ENCODE peak calls at places on chromosomes 6 and 20, in eight cellular contexts. One of them, this sample, is unnamed.

GRCh38 chr20:59645316-59645715 is 41.0 kb downstream of the PHACTR3 start:
- DNase-seq in substantia nigra: no peak
- DNase-seq in AG04450: no peak
- DNase-seq in foreskin keratinocyte: no peak
- DNase-seq in mesenchymal stem cell: no peak
- DNase-seq in hepatocyte: no peak
- DNase-seq in upper lobe of left lung: peak
- DNase-seq in astrocyte: no peak
- DNase-seq in this sample: no peak

GRCh38 chr6:144377586-144377985 is 92.5 kb downstream of the UTRN start:
- DNase-seq in substantia nigra: no peak
- DNase-seq in AG04450: peak
- DNase-seq in foreskin keratinocyte: no peak
- DNase-seq in mesenchymal stem cell: peak
- DNase-seq in hepatocyte: no peak
- DNase-seq in upper lobe of left lung: no peak
- DNase-seq in astrocyte: peak
- DNase-seq in this sample: no peak

GRCh38 chr20:50980851-50981713 is 22.5 kb downstream of the MOCS3 start:
- DNase-seq in substantia nigra: no peak
- DNase-seq in AG04450: no peak
- DNase-seq in foreskin keratinocyte: peak
- DNase-seq in mesenchymal stem cell: peak
- DNase-seq in hepatocyte: peak
- DNase-seq in upper lobe of left lung: peak
- DNase-seq in astrocyte: peak
- DNase-seq in this sample: no peak

GRCh38 chr6:28336284-28337024 is 506 bp upstream of the ZSCAN31 start:
- DNase-seq in substantia nigra: no peak
- DNase-seq in AG04450: no peak
- DNase-seq in foreskin keratinocyte: no peak
- DNase-seq in mesenchymal stem cell: peak
- DNase-seq in hepatocyte: peak
- DNase-seq in upper lobe of left lung: no peak
- DNase-seq in astrocyte: peak
- DNase-seq in this sample: no peak

GRCh38 chr20:57439432-57439831 is 48.2 kb downstream of the RBM38 start:
- DNase-seq in substantia nigra: no peak
- DNase-seq in AG04450: no peak
- DNase-seq in foreskin keratinocyte: no peak
- DNase-seq in mesenchymal stem cell: no peak
- DNase-seq in hepatocyte: no peak
- DNase-seq in upper lobe of left lung: peak
- DNase-seq in astrocyte: no peak
- DNase-seq in this sample: no peak

GRCh38 chr6:169567809-169568208 is 134.0 kb downstream of the WDR27 start:
- DNase-seq in substantia nigra: no peak
- DNase-seq in AG04450: no peak
- DNase-seq in foreskin keratinocyte: no peak
- DNase-seq in mesenchymal stem cell: no peak
- DNase-seq in hepatocyte: no peak
- DNase-seq in upper lobe of left lung: no peak
- DNase-seq in astrocyte: no peak
- DNase-seq in this sample: no peak

GRCh38 chr6:97594834-97595233 is 311.8 kb upstream of the MMS22L start:
- DNase-seq in substantia nigra: no peak
- DNase-seq in AG04450: peak
- DNase-seq in foreskin keratinocyte: peak
- DNase-seq in mesenchymal stem cell: peak
- DNase-seq in hepatocyte: no peak
- DNase-seq in upper lobe of left lung: no peak
- DNase-seq in astrocyte: peak
- DNase-seq in this sample: no peak

GRCh38 chr6:136866872-136867416 is 44.6 kb downstream of the PEX7 start:
- DNase-seq in substantia nigra: no peak
- DNase-seq in AG04450: no peak
- DNase-seq in foreskin keratinocyte: no peak
- DNase-seq in mesenchymal stem cell: no peak
- DNase-seq in hepatocyte: no peak
- DNase-seq in upper lobe of left lung: no peak
- DNase-seq in astrocyte: peak
- DNase-seq in this sample: no peak

GRCh38 chr6:81204741-81205140 is 547.7 kb downstream of the TENT5A start:
- DNase-seq in substantia nigra: no peak
- DNase-seq in AG04450: no peak
- DNase-seq in foreskin keratinocyte: no peak
- DNase-seq in mesenchymal stem cell: peak
- DNase-seq in hepatocyte: no peak
- DNase-seq in upper lobe of left lung: no peak
- DNase-seq in astrocyte: peak
- DNase-seq in this sample: no peak

GRCh38 chr6:149332602-149333311 is 15.2 kb downstream of the TAB2 start:
- DNase-seq in substantia nigra: no peak
- DNase-seq in AG04450: no peak
- DNase-seq in foreskin keratinocyte: no peak
- DNase-seq in mesenchymal stem cell: no peak
- DNase-seq in hepatocyte: no peak
- DNase-seq in upper lobe of left lung: no peak
- DNase-seq in astrocyte: no peak
- DNase-seq in this sample: no peak

GRCh38 chr6:1960484-1961142 is 284.8 kb downstream of the GMDS start:
- DNase-seq in substantia nigra: no peak
- DNase-seq in AG04450: no peak
- DNase-seq in foreskin keratinocyte: peak
- DNase-seq in mesenchymal stem cell: no peak
- DNase-seq in hepatocyte: no peak
- DNase-seq in upper lobe of left lung: no peak
- DNase-seq in astrocyte: no peak
- DNase-seq in this sample: no peak

GRCh38 chr6:112183271-112183671 is 71.1 kb downstream of the LAMA4 start:
- DNase-seq in substantia nigra: no peak
- DNase-seq in AG04450: peak
- DNase-seq in foreskin keratinocyte: no peak
- DNase-seq in mesenchymal stem cell: peak
- DNase-seq in hepatocyte: no peak
- DNase-seq in upper lobe of left lung: no peak
- DNase-seq in astrocyte: peak
- DNase-seq in this sample: no peak

GRCh38 chr6:55822815-55823214 is 52.6 kb downstream of the BMP5 start:
- DNase-seq in substantia nigra: no peak
- DNase-seq in AG04450: no peak
- DNase-seq in foreskin keratinocyte: peak
- DNase-seq in mesenchymal stem cell: no peak
- DNase-seq in hepatocyte: no peak
- DNase-seq in upper lobe of left lung: no peak
- DNase-seq in astrocyte: peak
- DNase-seq in this sample: no peak

GRCh38 chr6:44221291-44221960 is 2.0 kb upstream of the SLC29A1 start:
- DNase-seq in substantia nigra: peak
- DNase-seq in AG04450: no peak
- DNase-seq in foreskin keratinocyte: peak
- DNase-seq in mesenchymal stem cell: peak
- DNase-seq in hepatocyte: peak
- DNase-seq in upper lobe of left lung: peak
- DNase-seq in astrocyte: peak
- DNase-seq in this sample: no peak

GRCh38 chr6:44222486-44222986 is 859 bp upstream of the SLC29A1 start:
- DNase-seq in substantia nigra: no peak
- DNase-seq in AG04450: no peak
- DNase-seq in foreskin keratinocyte: no peak
- DNase-seq in mesenchymal stem cell: no peak
- DNase-seq in hepatocyte: no peak
- DNase-seq in upper lobe of left lung: no peak
- DNase-seq in astrocyte: no peak
- DNase-seq in this sample: no peak

GRCh38 chr6:44219815-44220784 is 3.3 kb upstream of the SLC29A1 start:
- DNase-seq in substantia nigra: no peak
- DNase-seq in AG04450: no peak
- DNase-seq in foreskin keratinocyte: no peak
- DNase-seq in mesenchymal stem cell: no peak
- DNase-seq in hepatocyte: no peak
- DNase-seq in upper lobe of left lung: no peak
- DNase-seq in astrocyte: no peak
- DNase-seq in this sample: no peak

GRCh38 chr6:44221961-44222335 is 1.4 kb upstream of the SLC29A1 start:
- DNase-seq in substantia nigra: no peak
- DNase-seq in AG04450: no peak
- DNase-seq in foreskin keratinocyte: no peak
- DNase-seq in mesenchymal stem cell: no peak
- DNase-seq in hepatocyte: no peak
- DNase-seq in upper lobe of left lung: no peak
- DNase-seq in astrocyte: no peak
- DNase-seq in this sample: no peak

GRCh38 chr6:44220913-44221290 is 2.5 kb upstream of the SLC29A1 start:
- DNase-seq in substantia nigra: no peak
- DNase-seq in AG04450: no peak
- DNase-seq in foreskin keratinocyte: no peak
- DNase-seq in mesenchymal stem cell: no peak
- DNase-seq in hepatocyte: no peak
- DNase-seq in upper lobe of left lung: no peak
- DNase-seq in astrocyte: no peak
- DNase-seq in this sample: no peak
- H3K27ac ChIP-seq in substantia nigra: peak
- H3K27ac ChIP-seq in AG04450: no peak
- H3K27ac ChIP-seq in foreskin keratinocyte: no peak
- H3K27ac ChIP-seq in mesenchymal stem cell: peak
- H3K27ac ChIP-seq in hepatocyte: peak
- H3K27ac ChIP-seq in upper lobe of left lung: peak
- H3K27ac ChIP-seq in astrocyte: no peak
- H3K27ac ChIP-seq in this sample: peak

GRCh38 chr6:25579902-25580495 is 72.0 kb upstream of the SCGN start:
- DNase-seq in substantia nigra: no peak
- DNase-seq in AG04450: no peak
- DNase-seq in foreskin keratinocyte: no peak
- DNase-seq in mesenchymal stem cell: no peak
- DNase-seq in hepatocyte: no peak
- DNase-seq in upper lobe of left lung: no peak
- DNase-seq in astrocyte: no peak
- DNase-seq in this sample: no peak
- H3K27ac ChIP-seq in substantia nigra: no peak
- H3K27ac ChIP-seq in AG04450: no peak
- H3K27ac ChIP-seq in foreskin keratinocyte: no peak
- H3K27ac ChIP-seq in mesenchymal stem cell: no peak
- H3K27ac ChIP-seq in hepatocyte: no peak
- H3K27ac ChIP-seq in upper lobe of left lung: no peak
- H3K27ac ChIP-seq in astrocyte: no peak
- H3K27ac ChIP-seq in this sample: no peak

GRCh38 chr6:127120109-127120786 is 1.8 kb downstream of the RSPO3 start:
- DNase-seq in substantia nigra: no peak
- DNase-seq in AG04450: no peak
- DNase-seq in foreskin keratinocyte: no peak
- DNase-seq in mesenchymal stem cell: no peak
- DNase-seq in hepatocyte: peak
- DNase-seq in upper lobe of left lung: peak
- DNase-seq in astrocyte: no peak
- DNase-seq in this sample: no peak

GRCh38 chr6:127120787-127121636 is 2.5 kb downstream of the RSPO3 start:
- DNase-seq in substantia nigra: no peak
- DNase-seq in AG04450: peak
- DNase-seq in foreskin keratinocyte: peak
- DNase-seq in mesenchymal stem cell: peak
- DNase-seq in hepatocyte: peak
- DNase-seq in upper lobe of left lung: peak
- DNase-seq in astrocyte: peak
- DNase-seq in this sample: peak

GRCh38 chr6:127118505-127119360 is at the start of gene RSPO3:
- DNase-seq in substantia nigra: no peak
- DNase-seq in AG04450: no peak
- DNase-seq in foreskin keratinocyte: peak
- DNase-seq in mesenchymal stem cell: peak
- DNase-seq in hepatocyte: peak
- DNase-seq in upper lobe of left lung: peak
- DNase-seq in astrocyte: no peak
- DNase-seq in this sample: no peak

GRCh38 chr6:127117979-127118504 is 429 bp upstream of the RSPO3 start:
- DNase-seq in substantia nigra: no peak
- DNase-seq in AG04450: no peak
- DNase-seq in foreskin keratinocyte: no peak
- DNase-seq in mesenchymal stem cell: peak
- DNase-seq in hepatocyte: no peak
- DNase-seq in upper lobe of left lung: peak
- DNase-seq in astrocyte: no peak
- DNase-seq in this sample: no peak

GRCh38 chr6:127119361-127120108 is 1.1 kb downstream of the RSPO3 start:
- DNase-seq in substantia nigra: no peak
- DNase-seq in AG04450: no peak
- DNase-seq in foreskin keratinocyte: peak
- DNase-seq in mesenchymal stem cell: peak
- DNase-seq in hepatocyte: peak
- DNase-seq in upper lobe of left lung: peak
- DNase-seq in astrocyte: no peak
- DNase-seq in this sample: no peak
- H3K27ac ChIP-seq in substantia nigra: no peak
- H3K27ac ChIP-seq in AG04450: no peak
- H3K27ac ChIP-seq in foreskin keratinocyte: no peak
- H3K27ac ChIP-seq in mesenchymal stem cell: no peak
- H3K27ac ChIP-seq in hepatocyte: no peak
- H3K27ac ChIP-seq in upper lobe of left lung: no peak
- H3K27ac ChIP-seq in astrocyte: no peak
- H3K27ac ChIP-seq in this sample: no peak

GRCh38 chr6:89047473-89047872 is 33.1 kb upstream of the PNRC1 start:
- DNase-seq in substantia nigra: no peak
- DNase-seq in AG04450: no peak
- DNase-seq in foreskin keratinocyte: no peak
- DNase-seq in mesenchymal stem cell: peak
- DNase-seq in hepatocyte: no peak
- DNase-seq in upper lobe of left lung: no peak
- DNase-seq in astrocyte: no peak
- DNase-seq in this sample: no peak

GRCh38 chr6:89048286-89048923 is 32.1 kb upstream of the PNRC1 start:
- DNase-seq in substantia nigra: no peak
- DNase-seq in AG04450: no peak
- DNase-seq in foreskin keratinocyte: no peak
- DNase-seq in mesenchymal stem cell: peak
- DNase-seq in hepatocyte: no peak
- DNase-seq in upper lobe of left lung: no peak
- DNase-seq in astrocyte: no peak
- DNase-seq in this sample: no peak

GRCh38 chr6:89042664-89043063 is 37.9 kb upstream of the PNRC1 start:
- DNase-seq in substantia nigra: no peak
- DNase-seq in AG04450: no peak
- DNase-seq in foreskin keratinocyte: no peak
- DNase-seq in mesenchymal stem cell: no peak
- DNase-seq in hepatocyte: no peak
- DNase-seq in upper lobe of left lung: no peak
- DNase-seq in astrocyte: no peak
- DNase-seq in this sample: no peak

GRCh38 chr6:89044988-89045387 is 35.6 kb upstream of the PNRC1 start:
- DNase-seq in substantia nigra: no peak
- DNase-seq in AG04450: no peak
- DNase-seq in foreskin keratinocyte: no peak
- DNase-seq in mesenchymal stem cell: no peak
- DNase-seq in hepatocyte: no peak
- DNase-seq in upper lobe of left lung: peak
- DNase-seq in astrocyte: no peak
- DNase-seq in this sample: no peak

DNA sequence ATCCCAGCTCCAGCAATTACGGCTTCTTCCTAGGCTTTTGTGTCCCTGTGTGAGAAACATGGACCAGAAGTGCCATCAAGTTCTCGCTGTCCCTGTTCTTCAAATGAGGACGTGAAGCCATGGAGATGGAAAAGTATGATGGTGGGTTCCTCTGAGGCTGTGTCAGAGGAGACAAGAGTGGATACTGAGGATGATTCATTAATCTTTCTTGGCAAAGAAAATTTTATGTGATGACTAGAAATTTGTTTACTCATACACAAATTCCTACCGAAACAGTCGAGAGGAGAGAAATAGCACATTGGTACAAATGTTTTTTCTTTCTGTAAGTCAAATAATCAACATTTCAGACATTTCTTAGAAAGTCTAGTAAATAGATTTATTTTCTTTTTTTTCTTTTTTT is 35.0 kb upstream of the PNRC1 start:
- DNase-seq in substantia nigra: no peak
- DNase-seq in AG04450: no peak
- DNase-seq in foreskin keratinocyte: peak
- DNase-seq in mesenchymal stem cell: peak
- DNase-seq in hepatocyte: no peak
- DNase-seq in upper lobe of left lung: no peak
- DNase-seq in astrocyte: no peak
- DNase-seq in this sample: no peak
- H3K27ac ChIP-seq in substantia nigra: no peak
- H3K27ac ChIP-seq in AG04450: no peak
- H3K27ac ChIP-seq in foreskin keratinocyte: no peak
- H3K27ac ChIP-seq in mesenchymal stem cell: no peak
- H3K27ac ChIP-seq in hepatocyte: no peak
- H3K27ac ChIP-seq in upper lobe of left lung: peak
- H3K27ac ChIP-seq in astrocyte: no peak
- H3K27ac ChIP-seq in this sample: no peak